ENCODE peak calls at places on chromosomes 16 and 17, in five cellular contexts. G, P, D, L and T are unnamed samples.

GRCh38 chr16:9123871-9124270 is 32.4 kb downstream of the HAPSTR1 start:
- DNase-seq in G (no peak), P (no peak), D (no peak), L (no peak), T (no peak)

GRCh38 chr16:23597003-23597756 is 1.1 kb upstream of the NDUFAB1 start:
- DNase-seq in G (peak), P (no peak), D (peak), L (peak), T (no peak)

GRCh38 chr16:73315645-73316044 is 267.7 kb upstream of the ZFHX3 start:
- DNase-seq in G (no peak), P (no peak), D (no peak), L (no peak), T (no peak)

GRCh38 chr16:80899804-80900592 is 95.6 kb upstream of the CDYL2 start:
- DNase-seq in G (peak), P (no peak), D (no peak), L (no peak), T (peak)

GRCh38 chr17:58564971-58565370 is 50.5 kb upstream of the MTMR4 start:
- DNase-seq in G (no peak), P (no peak), D (no peak), L (no peak), T (no peak)

GRCh38 chr17:27576429-27577123 is 54.4 kb upstream of the LGALS9 start:
- DNase-seq in G (peak), P (no peak), D (no peak), L (no peak), T (no peak)

GRCh38 chr17:39461911-39462641 is 790 bp downstream of the CDK12 start:
- DNase-seq in G (no peak), P (no peak), D (no peak), L (no peak), T (no peak)

GRCh38 chr17:21353326-21354010 is 22.7 kb upstream of the KCNJ12 start:
- DNase-seq in G (peak), P (no peak), D (no peak), L (no peak), T (peak)

GRCh38 chr16:4081577-4082021 is 34.6 kb downstream of the ADCY9 start:
- DNase-seq in G (no peak), P (no peak), D (no peak), L (no peak), T (peak)

GRCh38 chr17:14300628-14301278 is at the start of gene HS3ST3B1:
- DNase-seq in G (peak), P (peak), D (peak), L (peak), T (peak)

GRCh38 chr17:79019631-79020584 is 4.1 kb upstream of the C1QTNF1 start:
- DNase-seq in G (peak), P (peak), D (peak), L (no peak), T (peak)

GRCh38 chr17:21043296-21044232 is 753 bp upstream of the USP22 start:
- DNase-seq in G (peak), P (peak), D (peak), L (peak), T (peak)

GRCh38 chr16:35174006-35174405 is 1714.6 kb downstream of the TP53TG3F start:
- DNase-seq in G (no peak), P (no peak), D (no peak), L (no peak), T (no peak)

GRCh38 chr17:57461082-57461481 is 204.8 kb downstream of the MSI2 start:
- DNase-seq in G (no peak), P (no peak), D (no peak), L (no peak), T (no peak)

GRCh38 chr17:74842599-74843351 is 16.9 kb downstream of the GRIN2C start:
- DNase-seq in G (peak), P (no peak), D (peak), L (no peak), T (peak)

GRCh38 chr17:38584350-38584925 is 21.3 kb downstream of the SRCIN1 start:
- DNase-seq in G (peak), P (no peak), D (peak), L (no peak), T (peak)

GRCh38 chr16:49739381-49739780 is 116.5 kb downstream of the ZNF423 start:
- DNase-seq in G (no peak), P (no peak), D (peak), L (peak), T (no peak)

GRCh38 chr16:21646721-21647561 is 5.5 kb downstream of the IGSF6 start:
- DNase-seq in G (no peak), P (no peak), D (no peak), L (no peak), T (no peak)

GRCh38 chr16:24753437-24753836 is 24.0 kb downstream of the TNRC6A start:
- DNase-seq in G (no peak), P (no peak), D (no peak), L (no peak), T (no peak)

GRCh38 chr17:18246109-18246725 is 12.3 kb downstream of the FLII start:
- DNase-seq in G (no peak), P (no peak), D (no peak), L (no peak), T (no peak)

GRCh38 chr17:16989953-16990860 is 18.3 kb upstream of the TNFRSF13B start:
- DNase-seq in G (no peak), P (no peak), D (peak), L (no peak), T (peak)

GRCh38 chr17:59466943-59467801 is 98.2 kb upstream of the DHX40 start:
- DNase-seq in G (no peak), P (no peak), D (no peak), L (no peak), T (no peak)

GRCh38 chr17:75073618-75074047 is 14.1 kb upstream of the SLC16A5 start:
- DNase-seq in G (no peak), P (no peak), D (no peak), L (no peak), T (peak)

GRCh38 chr17:19338031-19338990 is 24.2 kb downstream of the B9D1 start:
- DNase-seq in G (peak), P (no peak), D (peak), L (no peak), T (peak)

GRCh38 chr17:83186751-83187421 is 107.5 kb downstream of the METRNL start:
- DNase-seq in G (no peak), P (no peak), D (peak), L (no peak), T (no peak)

GRCh38 chr17:36641877-36642845 is 40.8 kb downstream of the MRM1 start:
- DNase-seq in G (no peak), P (no peak), D (no peak), L (no peak), T (no peak)

GRCh38 chr17:76995352-76996105 is 127.3 kb downstream of the MGAT5B start:
- DNase-seq in G (no peak), P (no peak), D (no peak), L (peak), T (no peak)

GRCh38 chr16:85513180-85513579 is 99.9 kb upstream of the GSE1 start:
- DNase-seq in G (no peak), P (no peak), D (no peak), L (no peak), T (no peak)

GRCh38 chr17:43768382-43768781 is 9.8 kb upstream of the SOST start:
- DNase-seq in G (no peak), P (no peak), D (no peak), L (no peak), T (no peak)

GRCh38 chr17:42421479-42422332 is 1.4 kb downstream of the CAVIN1 start:
- DNase-seq in G (peak), P (no peak), D (no peak), L (no peak), T (peak)

GRCh38 chr16:58024347-58024672 is 1.2 kb upstream of the MMP15 start:
- DNase-seq in G (no peak), P (no peak), D (no peak), L (no peak), T (no peak)
- H3K4me3 ChIP-seq in G (no peak), P (no peak), D (peak), L (peak), T (no peak)

DNA sequence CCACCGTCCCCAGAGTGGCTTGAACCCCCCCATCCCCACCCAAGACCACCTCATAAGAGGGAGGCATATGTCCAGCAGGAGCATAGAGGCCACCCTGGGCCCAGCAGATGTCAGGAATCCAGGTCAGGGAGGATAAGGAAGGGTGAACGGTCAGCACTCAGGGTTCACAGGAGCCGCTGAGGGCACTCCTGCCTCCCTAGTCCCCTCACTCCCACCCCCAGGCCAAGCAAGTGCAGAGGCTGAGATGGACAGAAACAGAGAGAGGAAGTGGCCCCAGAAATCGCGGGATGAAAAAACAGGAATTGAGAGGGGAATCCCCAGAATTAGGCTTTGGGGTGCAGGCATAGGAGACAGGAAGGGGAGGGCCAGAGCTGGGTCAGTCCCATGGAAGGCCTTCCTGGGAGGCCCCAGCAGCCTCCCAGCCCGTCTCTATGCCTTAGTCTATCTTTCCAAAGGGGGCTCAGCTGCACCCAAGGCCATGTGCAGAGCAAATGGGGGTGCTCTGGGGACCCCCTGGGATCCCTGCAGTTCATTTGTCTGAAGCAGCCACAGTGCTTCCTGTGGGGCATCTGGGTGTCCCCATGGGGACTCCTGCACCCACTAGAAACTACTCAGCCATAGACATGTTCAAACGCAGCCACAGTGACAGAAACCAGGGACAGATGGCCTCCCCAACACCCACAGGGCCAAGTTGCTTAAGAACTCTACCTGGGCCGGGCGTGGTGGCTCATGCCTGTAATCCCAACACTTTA is 1.7 kb downstream of the CMTM3 start:
- DNase-seq in G (no peak), P (no peak), D (peak), L (no peak), T (no peak)
- H3K4me3 ChIP-seq in G (peak), P (peak), D (peak), L (peak), T (peak)

DNA sequence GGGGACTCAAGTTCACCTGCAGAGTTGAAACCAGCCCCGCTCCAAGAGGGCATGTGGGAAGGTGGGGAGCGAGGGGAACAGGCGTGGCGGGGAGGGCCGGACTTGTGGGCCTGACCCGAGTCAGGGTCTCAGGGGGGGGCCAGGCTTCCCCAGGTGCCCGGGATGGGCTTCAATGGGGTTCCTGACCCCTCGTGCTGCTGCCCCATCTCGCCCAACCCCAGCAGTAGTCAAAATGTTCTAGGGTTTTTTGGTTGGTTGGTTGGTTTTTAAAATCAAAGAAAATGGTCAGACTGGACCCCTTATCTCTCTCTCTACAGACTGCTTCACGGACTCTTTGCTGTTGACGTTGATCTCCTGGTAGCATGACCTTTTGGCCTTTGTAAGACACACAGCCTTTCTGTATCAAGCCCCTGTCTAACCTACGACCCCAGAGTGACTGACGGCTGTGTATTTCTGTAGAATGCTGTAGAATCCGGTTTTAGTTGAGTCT is 69.5 kb downstream of the AMFR start:
- DNase-seq in G (peak), P (no peak), D (no peak), L (no peak), T (no peak)
- H3K4me3 ChIP-seq in G (no peak), P (no peak), D (no peak), L (no peak), T (peak)

GRCh38 chr17:35541434-35541833 is 4.0 kb upstream of the SLFN12L start:
- DNase-seq in G (no peak), P (no peak), D (no peak), L (no peak), T (no peak)
- H3K4me3 ChIP-seq in G (no peak), P (no peak), D (no peak), L (no peak), T (no peak)

DNA sequence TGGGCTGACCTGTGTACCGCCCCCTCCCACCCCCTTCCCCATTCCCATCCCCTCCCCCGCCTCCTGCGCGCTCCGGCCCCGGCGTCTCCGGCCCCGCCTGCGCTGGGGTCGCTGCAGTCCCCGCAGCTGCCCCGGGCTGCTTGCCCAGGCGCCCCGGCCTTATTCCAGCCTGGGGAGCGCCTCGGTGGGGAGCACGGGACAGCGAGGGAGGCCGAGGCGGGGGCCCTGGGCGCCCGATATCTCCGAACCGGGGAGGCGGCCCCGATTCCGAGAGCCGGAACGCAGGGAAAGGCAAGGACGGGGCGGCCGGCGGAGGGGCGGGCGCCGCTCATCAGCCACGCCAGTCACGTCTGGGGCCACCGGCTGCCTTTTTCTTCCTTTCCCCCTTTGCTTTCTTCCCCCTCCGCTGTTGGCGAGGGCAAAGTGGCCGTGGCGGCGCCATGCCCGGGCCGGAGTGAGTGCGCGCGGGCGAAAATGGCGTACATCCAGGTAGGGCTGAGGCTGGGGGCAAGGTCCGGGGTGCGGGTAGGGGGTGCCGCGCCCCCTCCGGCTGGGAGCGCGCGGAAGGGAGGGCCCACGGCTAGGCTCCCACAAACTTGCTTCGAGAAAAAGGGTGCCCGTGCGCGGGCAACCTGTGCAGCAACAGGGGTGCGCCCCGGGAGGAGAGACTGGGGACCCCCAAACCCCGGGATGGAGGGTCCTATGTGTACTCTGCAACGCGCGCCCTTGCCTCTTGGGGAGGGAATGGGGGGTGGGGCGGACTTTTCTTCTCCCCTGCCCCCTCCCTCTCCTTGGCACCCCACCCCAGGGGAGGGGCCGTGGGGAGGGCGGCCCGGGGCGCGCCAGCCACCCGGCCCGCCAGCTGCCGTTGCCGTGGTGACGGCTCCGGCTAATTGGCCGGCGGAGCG is at the start of gene SYT17:
- DNase-seq in G (no peak), P (no peak), D (peak), L (no peak), T (no peak)
- H3K4me3 ChIP-seq in G (peak), P (peak), D (peak), L (peak), T (no peak)

GRCh38 chr17:2346475-2346874 is 9.2 kb downstream of the SGSM2 start:
- DNase-seq in G (no peak), P (no peak), D (no peak), L (no peak), T (no peak)

GRCh38 chr17:2351269-2351668 is 14.0 kb downstream of the SGSM2 start:
- DNase-seq in G (no peak), P (no peak), D (no peak), L (no peak), T (no peak)

GRCh38 chr17:2343421-2343820 is 6.1 kb downstream of the SGSM2 start:
- DNase-seq in G (no peak), P (no peak), D (no peak), L (no peak), T (no peak)

GRCh38 chr17:2344528-2344927 is 7.2 kb downstream of the SGSM2 start:
- DNase-seq in G (peak), P (no peak), D (no peak), L (no peak), T (no peak)

GRCh38 chr17:2347805-2348685 is 10.7 kb downstream of the SGSM2 start:
- DNase-seq in G (peak), P (no peak), D (peak), L (peak), T (peak)
- H3K4me3 ChIP-seq in G (no peak), P (no peak), D (no peak), L (peak), T (no peak)